ENCODE peak calls at places on chromosome 5, in four cellular contexts. C is HCT116, J is K562, L is H1. U is an unnamed sample.

GRCh38 chr5:67163863-67164595 is 32.6 kb downstream of the CD180 start:
- DNase-seq in L (no peak), J (no peak), C (no peak), U (no peak)

GRCh38 chr5:37554403-37554739 is 175.3 kb downstream of the WDR70 start:
- DNase-seq in L (no peak), C (no peak), J (no peak), U (no peak)

GRCh38 chr5:179860301-179860700 is 1.7 kb upstream of the MRNIP start:
- DNase-seq in J (no peak), L (no peak), C (no peak), U (no peak)

GRCh38 chr5:21774791-21775190 is 1078.4 kb downstream of the CDH12 start:
- DNase-seq in J (no peak), C (no peak), L (no peak), U (no peak)

GRCh38 chr5:111069839-111070238 is 1.7 kb upstream of the TSLP start:
- DNase-seq in J (no peak), C (no peak), L (no peak), U (no peak)

GRCh38 chr5:150791536-150791935 is 13.0 kb downstream of the SMIM3 start:
- DNase-seq in J (no peak), C (no peak), L (no peak), U (no peak)

GRCh38 chr5:55691265-55692105 is 20.6 kb downstream of the SLC38A9 start:
- DNase-seq in L (no peak), J (peak; percentile 18), C (peak; percentile 33), U (no peak)

GRCh38 chr5:120734033-120734432 is 269.9 kb downstream of the PRR16 start:
- DNase-seq in C (no peak), L (peak; percentile 50), J (no peak), U (no peak)

GRCh38 chr5:15707631-15708030 is 207.7 kb downstream of the FBXL7 start:
- DNase-seq in C (no peak), J (no peak), L (no peak), U (no peak)

GRCh38 chr5:56078675-56079500 is 84.1 kb upstream of the IL6ST start:
- DNase-seq in J (no peak), C (no peak), L (no peak), U (no peak)

GRCh38 chr5:172707285-172708182 is 63.5 kb downstream of the DUSP1 start:
- DNase-seq in L (peak; percentile 71), J (peak; percentile 37), C (no peak), U (no peak)

GRCh38 chr5:104223885-104224773 is 661.5 kb upstream of the NUDT12 start:
- DNase-seq in L (no peak), C (no peak), J (no peak), U (no peak)

GRCh38 chr5:150538007-150538917 is 30.3 kb downstream of the NDST1 start:
- DNase-seq in J (no peak), C (no peak), L (no peak), U (no peak)

GRCh38 chr5:158621381-158621780 is 478.3 kb downstream of the EBF1 start:
- DNase-seq in C (no peak), J (no peak), L (no peak), U (no peak)

GRCh38 chr5:154771383-154771901 is 16.3 kb downstream of the LARP1 start:
- DNase-seq in L (no peak), J (no peak), C (no peak), U (no peak)

GRCh38 chr5:114152656-114153360 is 209.1 kb upstream of the KCNN2 start:
- DNase-seq in J (no peak), L (no peak), C (no peak), U (no peak)

GRCh38 chr5:124876983-124877382 is 130.5 kb upstream of the ZNF608 start:
- DNase-seq in C (no peak), L (no peak), J (no peak), U (no peak)

GRCh38 chr5:91357012-91357634 is 26.0 kb downstream of the ARRDC3 start:
- DNase-seq in L (no peak), J (no peak), C (no peak), U (no peak)

GRCh38 chr5:173643964-173644363 is 27.5 kb upstream of the BOD1 start:
- DNase-seq in J (no peak), C (no peak), L (peak; percentile 81), U (peak; percentile 44)

GRCh38 chr5:27479859-27480258 is 441.5 kb upstream of the CDH9 start:
- DNase-seq in J (no peak), C (no peak), L (no peak), U (no peak)

GRCh38 chr5:176870110-176870591 is 29.0 kb downstream of the HK3 start:
- DNase-seq in C (peak; percentile 57), L (peak; percentile 84), J (peak; percentile 85), U (no peak)

GRCh38 chr5:172871982-172872381 is 37.9 kb downstream of the ERGIC1 start:
- DNase-seq in C (no peak), J (no peak), L (no peak), U (no peak)

GRCh38 chr5:158121678-158122077 is 262.7 kb upstream of the CLINT1 start:
- DNase-seq in L (no peak), J (no peak), C (no peak), U (no peak)

GRCh38 chr5:121918238-121918637 is 43.5 kb upstream of the SRFBP1 start:
- DNase-seq in C (no peak), J (no peak), L (no peak), U (no peak)

GRCh38 chr5:33628781-33629180 is 188.0 kb downstream of the TARS1 start:
- DNase-seq in C (no peak), J (no peak), L (no peak), U (no peak)

GRCh38 chr5:149452665-149453617 is 73.8 kb upstream of the IL17B start:
- DNase-seq in C (no peak), L (no peak), J (no peak), U (no peak)
- TF ChIP-seq EGR1 in C (no peak), L (no peak), J (no peak), U (no peak)

GRCh38 chr5:17819786-17820185 is 185.5 kb downstream of the TAF11L14 start:
- DNase-seq in J (no peak), L (no peak), C (no peak), U (no peak)

GRCh38 chr5:17817946-17818345 is 183.7 kb downstream of the TAF11L14 start:
- DNase-seq in L (no peak), J (no peak), C (no peak), U (no peak)

GRCh38 chr5:17813214-17813613 is 179.0 kb downstream of the TAF11L14 start:
- DNase-seq in C (no peak), L (no peak), J (no peak), U (no peak)

GRCh38 chr5:17816947-17817346 is 182.7 kb downstream of the TAF11L14 start:
- DNase-seq in C (no peak), J (no peak), L (no peak), U (no peak)
- TF ChIP-seq EGR1 in C (no peak), J (no peak), L (no peak), U (no peak)

DNA sequence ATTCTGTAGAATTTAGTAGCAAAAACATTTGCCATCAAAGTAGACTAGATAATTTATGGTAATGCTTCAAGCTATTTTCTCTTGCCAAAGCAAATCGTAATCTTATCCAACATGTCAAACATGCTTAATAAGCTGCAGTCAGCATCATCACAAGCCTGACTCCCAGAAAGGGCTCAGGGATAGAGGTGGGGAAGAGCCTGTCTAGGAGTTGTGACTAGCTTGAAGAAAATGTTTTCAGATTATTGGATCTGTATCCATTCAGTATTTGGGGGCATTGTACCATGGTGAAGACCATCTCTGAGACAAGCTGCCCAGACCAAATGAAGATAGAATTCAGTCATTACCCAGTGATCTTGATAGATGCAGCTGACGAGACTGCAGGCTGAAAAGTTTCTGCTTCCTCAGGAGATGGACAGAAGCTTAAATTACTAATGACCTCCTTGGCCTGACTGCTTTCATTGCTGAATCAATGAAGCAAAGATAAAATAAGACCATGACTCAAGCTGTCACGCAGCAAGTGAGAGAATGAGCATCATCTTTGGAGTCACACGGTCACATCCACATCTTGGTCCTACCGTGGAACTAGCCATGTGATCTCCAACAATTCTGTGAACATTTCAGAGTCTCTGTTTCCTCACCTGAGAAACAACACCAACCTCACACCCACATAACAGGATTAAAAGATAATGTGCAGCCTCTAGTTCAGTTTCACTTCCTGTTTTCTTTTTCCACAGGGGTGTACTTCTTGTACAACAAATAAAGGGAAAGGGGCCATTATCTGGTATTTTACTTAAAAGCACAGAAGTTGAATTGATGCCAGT is 9.4 kb downstream of the ERAP2 start:
- DNase-seq in J (no peak), L (no peak), C (no peak), U (peak; percentile 92)
- TF ChIP-seq EGR1 in J (peak; percentile 67), L (no peak), C (no peak), U (peak; percentile 85)

DNA sequence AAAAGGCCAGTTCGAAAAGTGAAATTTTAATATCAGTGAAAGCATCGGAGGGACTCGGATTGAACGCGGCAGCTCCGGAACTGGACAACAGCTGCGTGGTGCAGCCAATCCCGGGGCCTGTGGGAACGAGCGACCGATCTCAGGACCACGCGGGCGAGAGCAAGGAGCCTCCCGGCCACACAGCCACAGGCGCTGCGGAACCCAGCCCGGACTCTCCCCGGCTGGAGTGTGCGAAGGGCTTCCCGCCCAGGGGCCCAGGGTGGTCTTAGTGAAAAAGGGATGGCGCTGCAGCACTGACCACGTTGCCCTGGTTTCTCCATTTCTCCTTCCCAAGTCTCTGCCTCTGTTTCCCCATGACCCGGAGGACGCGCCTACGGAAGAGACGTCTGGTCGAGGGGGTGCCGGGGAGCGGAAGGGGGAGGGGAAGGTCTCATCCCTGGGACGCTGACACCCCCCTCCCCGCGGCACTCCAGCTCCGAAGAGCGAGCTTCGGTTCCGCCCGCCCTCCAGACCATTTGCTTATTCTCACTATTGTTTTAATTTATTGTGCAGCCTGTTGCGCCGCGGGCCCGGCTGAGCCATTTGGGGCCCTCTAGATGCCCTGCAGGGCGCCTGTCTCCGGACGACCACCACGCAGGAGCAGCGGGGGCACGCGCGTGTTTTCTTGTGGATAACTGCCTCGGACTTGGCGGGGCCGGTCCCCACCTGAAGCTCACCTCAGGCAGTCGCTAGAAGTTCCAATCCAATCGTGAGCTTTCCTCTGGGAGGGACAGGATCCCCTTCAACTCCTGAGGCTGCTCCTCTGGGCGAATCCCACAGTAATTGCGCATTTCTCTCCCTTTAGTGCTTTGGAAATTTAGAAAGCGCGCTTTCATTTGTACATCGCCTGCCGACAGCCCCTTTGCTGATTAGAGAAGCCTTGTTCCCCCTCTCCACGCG is 303.0 kb downstream of the PARP8 start:
- DNase-seq in J (no peak), C (no peak), L (peak; percentile 67), U (no peak)
- TF ChIP-seq EGR1 in J (no peak), C (no peak), L (no peak), U (no peak)

GRCh38 chr5:148446591-148446990 is 62.8 kb downstream of the FBXO38 start:
- DNase-seq in J (no peak), L (no peak), C (no peak), U (no peak)

GRCh38 chr5:148445578-148445977 is 61.8 kb downstream of the FBXO38 start:
- DNase-seq in L (no peak), J (no peak), C (no peak), U (no peak)

GRCh38 chr5:148438911-148439310 is 55.2 kb downstream of the FBXO38 start:
- DNase-seq in L (no peak), J (no peak), C (no peak), U (no peak)

GRCh38 chr5:148443998-148444397 is 60.2 kb downstream of the FBXO38 start:
- DNase-seq in C (peak; percentile 45), J (peak; percentile 48), L (no peak), U (peak; percentile 3)
- TF ChIP-seq EGR1 in C (no peak), J (no peak), L (no peak), U (no peak)

U was measured in GM12878.